ENCODE peak calls at places on chromosomes 11 and 22, in ten cellular contexts. P, F, X, K, G, M, E, O, W and H are unnamed samples.

GRCh38 chr11:22792497-22792896 is 37.1 kb downstream of the SVIP start:
- DNase-seq in P (no peak), F (no peak), X (peak), K (no peak), G (peak), M (no peak), E (no peak), O (peak), W (no peak), H (peak)

GRCh38 chr22:22031571-22031970 is 49.0 kb upstream of the TOP3B start:
- DNase-seq in P (no peak), F (no peak), X (no peak), K (no peak), G (no peak), M (no peak), E (no peak), O (no peak), W (no peak), H (no peak)

GRCh38 chr22:20783844-20784723 is 10.2 kb downstream of the SERPIND1 start:
- DNase-seq in P (peak), F (no peak), X (peak), K (no peak), G (peak), M (peak), E (peak), O (no peak), W (peak), H (peak)

GRCh38 chr22:23754220-23754919 is at the start of gene VPREB3:
- DNase-seq in P (no peak), F (no peak), X (no peak), K (no peak), G (no peak), M (no peak), E (no peak), O (no peak), W (no peak), H (no peak)

GRCh38 chr11:30346068-30346688 is 23.3 kb downstream of the ARL14EP start:
- DNase-seq in P (peak), F (no peak), X (peak), K (no peak), G (peak), M (peak), E (peak), O (peak), W (no peak), H (peak)

GRCh38 chr22:29385748-29386147 is 2.6 kb downstream of the AP1B1 start:
- DNase-seq in P (no peak), F (no peak), X (no peak), K (no peak), G (no peak), M (no peak), E (peak), O (no peak), W (no peak), H (no peak)

GRCh38 chr22:30947163-30947820 is 21.3 kb downstream of the MORC2 start:
- DNase-seq in P (peak), F (no peak), X (no peak), K (no peak), G (no peak), M (peak), E (no peak), O (no peak), W (no peak), H (no peak)

GRCh38 chr22:48432721-48433518 is 1394.8 kb downstream of the BRD1 start:
- DNase-seq in P (no peak), F (no peak), X (no peak), K (no peak), G (no peak), M (no peak), E (no peak), O (no peak), W (no peak), H (no peak)

GRCh38 chr22:44752285-44753188 is at the start of gene ARHGAP8:
- DNase-seq in P (peak), F (no peak), X (no peak), K (no peak), G (no peak), M (peak), E (no peak), O (no peak), W (no peak), H (no peak)

GRCh38 chr22:24471570-24471969 is 23.6 kb upstream of the UPB1 start:
- DNase-seq in P (no peak), F (no peak), X (peak), K (no peak), G (peak), M (no peak), E (no peak), O (no peak), W (no peak), H (peak)

GRCh38 chr11:43962383-43962969 is 20.0 kb downstream of the C11orf96 start:
- DNase-seq in P (peak), F (no peak), X (no peak), K (no peak), G (peak), M (no peak), E (no peak), O (no peak), W (no peak), H (no peak)

GRCh38 chr22:41991111-41991510 is 7.5 kb upstream of the WBP2NL start:
- DNase-seq in P (no peak), F (peak), X (no peak), K (no peak), G (no peak), M (no peak), E (no peak), O (no peak), W (no peak), H (no peak)

GRCh38 chr22:20130739-20131592 is 638 bp upstream of the ZDHHC8 start:
- DNase-seq in P (peak), F (peak), X (peak), K (peak), G (peak), M (peak), E (peak), O (peak), W (peak), H (peak)

GRCh38 chr11:67113231-67113721 is 5.8 kb upstream of the KDM2A start:
- DNase-seq in P (no peak), F (no peak), X (no peak), K (no peak), G (no peak), M (no peak), E (peak), O (no peak), W (no peak), H (no peak)

GRCh38 chr11:29019960-29020683 is 911.9 kb downstream of the METTL15 start:
- DNase-seq in P (peak), F (no peak), X (peak), K (no peak), G (peak), M (no peak), E (no peak), O (no peak), W (no peak), H (peak)

GRCh38 chr11:94781822-94782221 is 13.7 kb downstream of the AMOTL1 start:
- DNase-seq in P (no peak), F (no peak), X (peak), K (no peak), G (peak), M (no peak), E (no peak), O (no peak), W (no peak), H (peak)

GRCh38 chr22:38924197-38924952 is 33.0 kb upstream of the APOBEC3A start:
- DNase-seq in P (no peak), F (no peak), X (peak), K (no peak), G (peak), M (peak), E (no peak), O (peak), W (no peak), H (peak)

GRCh38 chr22:49353185-49353584 is 474.5 kb downstream of the BRD1 start:
- DNase-seq in P (no peak), F (peak), X (no peak), K (no peak), G (no peak), M (no peak), E (no peak), O (no peak), W (no peak), H (no peak)

GRCh38 chr22:39236321-39237275 is 8.2 kb downstream of the PDGFB start:
- DNase-seq in P (no peak), F (peak), X (peak), K (no peak), G (no peak), M (peak), E (peak), O (no peak), W (peak), H (no peak)

GRCh38 chr11:128476729-128477128 is 110.6 kb downstream of the ETS1 start:
- DNase-seq in P (no peak), F (no peak), X (peak), K (no peak), G (peak), M (no peak), E (no peak), O (no peak), W (peak), H (no peak)

GRCh38 chr22:50729391-50730012 is 8.5 kb upstream of the ACR start:
- DNase-seq in P (no peak), F (no peak), X (no peak), K (no peak), G (no peak), M (peak), E (no peak), O (no peak), W (no peak), H (no peak)

GRCh38 chr11:12009617-12010321 is 1.3 kb upstream of the DKK3 start:
- DNase-seq in P (no peak), F (no peak), X (no peak), K (no peak), G (no peak), M (no peak), E (no peak), O (no peak), W (no peak), H (no peak)

GRCh38 chr11:78078218-78079167 is 1.2 kb downstream of the NDUFC2 start:
- DNase-seq in P (peak), F (no peak), X (no peak), K (no peak), G (no peak), M (no peak), E (no peak), O (no peak), W (no peak), H (no peak)

GRCh38 chr11:34167961-34168360 is 62.5 kb downstream of the NAT10 start:
- DNase-seq in P (no peak), F (no peak), X (no peak), K (no peak), G (no peak), M (no peak), E (no peak), O (no peak), W (no peak), H (no peak)

GRCh38 chr11:69450064-69450856 is 31.2 kb upstream of the LINC01488 start:
- DNase-seq in P (no peak), F (no peak), X (no peak), K (no peak), G (no peak), M (no peak), E (no peak), O (no peak), W (no peak), H (no peak)

GRCh38 chr11:31340903-31341572 is 28.5 kb downstream of the DCDC1 start:
- DNase-seq in P (peak), F (no peak), X (peak), K (no peak), G (peak), M (no peak), E (peak), O (no peak), W (no peak), H (peak)

GRCh38 chr11:2099523-2100316 is 39.5 kb downstream of the IGF2 start:
- DNase-seq in P (no peak), F (no peak), X (no peak), K (no peak), G (no peak), M (peak), E (no peak), O (no peak), W (no peak), H (no peak)

GRCh38 chr11:10302744-10303557 is 1.9 kb upstream of the ADM start:
- DNase-seq in P (peak), F (peak), X (peak), K (peak), G (peak), M (peak), E (peak), O (peak), W (no peak), H (peak)

GRCh38 chr22:24107668-24108067 is 73.6 kb upstream of the SUSD2 start:
- DNase-seq in P (no peak), F (no peak), X (peak), K (no peak), G (peak), M (no peak), E (no peak), O (peak), W (no peak), H (peak)

GRCh38 chr11:35947437-35947836 is 3.6 kb downstream of the LDLRAD3 start:
- DNase-seq in P (no peak), F (no peak), X (no peak), K (no peak), G (no peak), M (no peak), E (no peak), O (no peak), W (no peak), H (no peak)

GRCh38 chr22:46107089-46107664 is 43.1 kb upstream of the PPARA start:
- DNase-seq in P (no peak), F (no peak), X (no peak), K (no peak), G (no peak), M (peak), E (no peak), O (no peak), W (no peak), H (no peak)